ENCODE peak calls at places on chromosome 4, in ten cellular contexts. J is choroid plexus epithelial cell, X is lower lobe of right lung, D is H7, W is mesendoderm, T is brain microvascular endothelial cell, N is SK-N-SH, L is astrocyte, B is adipocyte, E is PC-3. P is an unnamed sample.

GRCh38 chr4:78689224-78689623 is 86.9 kb upstream of the BMP2K start:
- DNase-seq in J (peak), X (no peak), D (no peak), W (no peak), T (no peak), N (no peak), L (no peak), B (no peak), E (no peak), P (no peak)

GRCh38 chr4:73538162-73538561 is 56.6 kb downstream of the AFM start:
- DNase-seq in J (no peak), X (no peak), D (no peak), W (no peak), T (no peak), N (no peak), L (no peak), B (no peak), E (no peak), P (no peak)

GRCh38 chr4:77493120-77493767 is 112.4 kb upstream of the CXCL13 start:
- DNase-seq in J (no peak), X (no peak), D (no peak), W (no peak), T (no peak), N (no peak), L (no peak), B (no peak), E (no peak), P (no peak)

GRCh38 chr4:10117424-10118354 is 1.1 kb upstream of the WDR1 start:
- DNase-seq in J (peak), X (no peak), D (peak), W (no peak), T (no peak), N (no peak), L (no peak), B (no peak), E (no peak), P (no peak)

GRCh38 chr4:72529144-72529822 is 39.7 kb downstream of the ADAMTS3 start:
- DNase-seq in J (no peak), X (no peak), D (no peak), W (no peak), T (no peak), N (no peak), L (no peak), B (no peak), E (no peak), P (no peak)

GRCh38 chr4:13093170-13093569 is 391.0 kb downstream of the RAB28 start:
- DNase-seq in J (no peak), X (no peak), D (no peak), W (no peak), T (no peak), N (no peak), L (no peak), B (no peak), E (no peak), P (no peak)

GRCh38 chr4:122908223-122908622 is 14.2 kb downstream of the NUDT6 start:
- DNase-seq in J (no peak), X (no peak), D (no peak), W (no peak), T (no peak), N (no peak), L (no peak), B (no peak), E (no peak), P (no peak)

GRCh38 chr4:178881937-178882336 is 1439.7 kb upstream of the AGA start:
- DNase-seq in J (no peak), X (no peak), D (no peak), W (peak), T (no peak), N (no peak), L (no peak), B (no peak), E (no peak), P (no peak)

GRCh38 chr4:126843492-126844067 is 789.2 kb upstream of the INTU start:
- DNase-seq in J (no peak), X (no peak), D (no peak), W (no peak), T (no peak), N (no peak), L (no peak), B (no peak), E (no peak), P (no peak)

GRCh38 chr4:17490575-17491059 is 21.3 kb downstream of the QDPR start:
- DNase-seq in J (no peak), X (no peak), D (no peak), W (peak), T (no peak), N (peak), L (no peak), B (no peak), E (no peak), P (no peak)

GRCh38 chr4:24974252-24974580 is 56.5 kb downstream of the LGI2 start:
- DNase-seq in J (no peak), X (no peak), D (no peak), W (no peak), T (no peak), N (no peak), L (no peak), B (no peak), E (no peak), P (no peak)

GRCh38 chr4:98745372-98745771 is 87.0 kb upstream of the TSPAN5 start:
- DNase-seq in J (peak), X (no peak), D (no peak), W (peak), T (peak), N (peak), L (no peak), B (peak), E (peak), P (peak)

GRCh38 chr4:72893354-72894066 is 176.0 kb downstream of the COX18 start:
- DNase-seq in J (no peak), X (no peak), D (no peak), W (no peak), T (no peak), N (no peak), L (no peak), B (peak), E (no peak), P (no peak)

GRCh38 chr4:28921886-28922285 is 1798.3 kb upstream of the PCDH7 start:
- DNase-seq in J (no peak), X (no peak), D (no peak), W (no peak), T (no peak), N (no peak), L (peak), B (no peak), E (peak), P (no peak)

GRCh38 chr4:150328496-150328895 is 250.3 kb downstream of the DCLK2 start:
- DNase-seq in J (no peak), X (no peak), D (no peak), W (no peak), T (no peak), N (no peak), L (no peak), B (no peak), E (no peak), P (no peak)

GRCh38 chr4:16225681-16225995 is 633 bp downstream of the TAPT1 start:
- DNase-seq in J (peak), X (no peak), D (no peak), W (no peak), T (no peak), N (no peak), L (no peak), B (no peak), E (peak), P (no peak)

GRCh38 chr4:180925800-180926199 is 1317.4 kb upstream of the TENM3 start:
- DNase-seq in J (no peak), X (no peak), D (no peak), W (no peak), T (no peak), N (no peak), L (peak), B (peak), E (peak), P (no peak)

GRCh38 chr4:141713185-141713584 is 76.8 kb downstream of the IL15 start:
- DNase-seq in J (no peak), X (no peak), D (no peak), W (peak), T (no peak), N (no peak), L (peak), B (no peak), E (no peak), P (no peak)

GRCh38 chr4:3827616-3828492 is 61.7 kb downstream of the ADRA2C start:
- DNase-seq in J (peak), X (peak), D (no peak), W (no peak), T (no peak), N (peak), L (peak), B (peak), E (peak), P (no peak)

GRCh38 chr4:153651041-153651960 is 32.8 kb upstream of the TLR2 start:
- DNase-seq in J (peak), X (peak), D (no peak), W (peak), T (peak), N (no peak), L (no peak), B (no peak), E (peak), P (no peak)

GRCh38 chr4:8090312-8090711 is 68.3 kb downstream of the ABLIM2 start:
- DNase-seq in J (peak), X (no peak), D (no peak), W (peak), T (peak), N (no peak), L (peak), B (no peak), E (peak), P (no peak)

GRCh38 chr4:38948551-38948950 is 80.9 kb downstream of the FAM114A1 start:
- DNase-seq in J (peak), X (no peak), D (no peak), W (peak), T (peak), N (no peak), L (peak), B (peak), E (peak), P (no peak)

GRCh38 chr4:104905546-104905945 is 241.1 kb upstream of the TET2 start:
- DNase-seq in J (no peak), X (no peak), D (no peak), W (no peak), T (no peak), N (no peak), L (no peak), B (peak), E (no peak), P (no peak)

GRCh38 chr4:52869196-52869595 is 7.1 kb downstream of the RASL11B start:
- DNase-seq in J (peak), X (no peak), D (peak), W (no peak), T (no peak), N (peak), L (no peak), B (peak), E (no peak), P (no peak)

GRCh38 chr4:5341151-5341925 is 290.1 kb downstream of the STK32B start:
- DNase-seq in J (no peak), X (no peak), D (no peak), W (no peak), T (no peak), N (no peak), L (peak), B (no peak), E (no peak), P (no peak)

GRCh38 chr4:33696586-33696985 is 2547.7 kb downstream of the ARAP2 start:
- DNase-seq in J (peak), X (no peak), D (no peak), W (peak), T (no peak), N (no peak), L (no peak), B (peak), E (no peak), P (no peak)

GRCh38 chr4:87049508-87049907 is 114.7 kb downstream of the AFF1 start:
- DNase-seq in J (no peak), X (no peak), D (no peak), W (no peak), T (no peak), N (no peak), L (no peak), B (no peak), E (no peak), P (no peak)

GRCh38 chr4:108561086-108561485 is 59.3 kb upstream of the RPL34 start:
- DNase-seq in J (peak), X (no peak), D (no peak), W (no peak), T (no peak), N (no peak), L (no peak), B (no peak), E (no peak), P (no peak)

GRCh38 chr4:181645489-181645888 is 597.7 kb upstream of the TENM3 start:
- DNase-seq in J (no peak), X (no peak), D (no peak), W (no peak), T (no peak), N (no peak), L (peak), B (no peak), E (no peak), P (no peak)

GRCh38 chr4:101762544-101762943 is 28.0 kb upstream of the BANK1 start:
- DNase-seq in J (no peak), X (no peak), D (no peak), W (no peak), T (no peak), N (no peak), L (no peak), B (no peak), E (no peak), P (no peak)

DNA sequence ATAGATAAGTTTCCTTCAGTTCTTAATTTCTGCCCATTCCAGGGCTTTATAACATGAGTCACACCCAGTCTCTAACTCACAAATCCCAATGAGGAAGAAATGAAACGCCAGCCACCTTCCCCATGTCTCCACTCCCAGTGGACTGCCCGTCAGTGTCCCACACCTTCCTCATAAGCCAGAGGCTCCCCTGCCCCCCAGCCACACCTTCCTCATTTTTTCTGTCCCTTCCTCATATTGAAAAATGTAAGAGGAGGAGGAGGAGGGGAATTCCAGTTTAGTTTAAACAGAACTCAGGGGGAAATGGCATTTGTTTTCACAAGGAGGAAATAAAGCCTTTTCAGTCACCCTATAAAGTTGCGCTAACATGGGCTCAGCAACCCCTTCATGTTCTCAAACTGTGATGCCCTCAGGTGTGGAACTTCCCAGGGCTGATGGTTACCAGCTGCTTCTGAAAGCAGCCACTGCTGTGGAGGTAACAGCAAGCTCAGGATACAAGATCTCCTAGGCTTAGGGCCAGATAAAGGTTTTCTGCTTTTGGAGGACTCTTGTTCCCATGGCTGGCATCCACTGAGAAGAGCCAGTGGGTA is 97.8 kb downstream of the PARM1 start:
- DNase-seq in J (no peak), X (peak), D (no peak), W (no peak), T (no peak), N (no peak), L (no peak), B (no peak), E (no peak), P (no peak)
- H3K4me3 ChIP-seq in J (no peak), X (no peak), D (no peak), W (no peak), T (no peak), N (no peak), L (no peak), B (no peak), E (no peak), P (no peak)

GRCh38 chr4:124118061-124118460 is 594.5 kb downstream of the ANKRD50 start:
- DNase-seq in J (no peak), X (no peak), D (no peak), W (no peak), T (no peak), N (no peak), L (no peak), B (no peak), E (peak), P (no peak)

GRCh38 chr4:124123181-124123580 is 589.4 kb downstream of the ANKRD50 start:
- DNase-seq in J (peak), X (no peak), D (no peak), W (no peak), T (no peak), N (no peak), L (peak), B (peak), E (no peak), P (peak)

GRCh38 chr4:124121511-124121934 is 591.0 kb downstream of the ANKRD50 start:
- DNase-seq in J (peak), X (no peak), D (no peak), W (no peak), T (peak), N (no peak), L (peak), B (peak), E (peak), P (no peak)
- H3K4me3 ChIP-seq in J (no peak), X (no peak), D (no peak), W (no peak), T (no peak), N (no peak), L (no peak), B (no peak), E (no peak), P (no peak)

DNA sequence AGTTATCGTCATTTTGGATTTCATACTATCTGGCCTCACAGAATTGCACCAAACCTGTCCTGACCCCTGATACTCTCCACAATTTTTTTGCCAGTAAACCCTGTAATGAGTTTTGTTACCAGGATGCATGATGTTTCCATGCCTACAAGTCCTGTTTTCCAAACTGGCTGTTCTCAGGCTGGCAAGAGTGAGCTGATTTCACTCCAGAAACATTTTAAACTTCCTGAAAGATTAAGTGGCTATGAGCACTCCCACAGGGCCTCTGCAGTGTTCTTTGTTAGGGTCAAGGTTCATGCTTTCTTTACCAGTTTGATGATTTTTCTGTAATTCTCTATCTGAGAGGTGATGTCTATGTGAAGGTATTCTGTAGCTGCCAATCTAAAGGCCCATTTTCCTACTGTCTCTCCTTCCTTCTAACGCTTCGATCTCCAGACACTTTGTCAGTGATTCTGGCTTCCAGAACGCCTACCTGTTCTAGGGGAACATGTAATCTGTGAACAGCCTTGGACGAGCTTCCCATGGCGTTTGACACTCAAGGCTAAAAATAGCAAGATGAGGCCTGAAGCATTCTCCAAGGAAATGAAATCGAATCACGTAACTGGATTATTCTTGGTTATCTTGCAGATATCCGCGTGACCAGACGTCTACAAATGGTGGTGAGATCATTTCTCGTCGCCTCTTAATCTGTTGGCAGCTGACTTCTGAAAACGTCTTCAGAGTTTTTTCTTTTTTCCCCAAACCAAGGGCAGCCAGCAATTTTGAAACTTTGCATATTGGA is 31.9 kb upstream of the PDLIM3 start:
- DNase-seq in J (peak), X (no peak), D (no peak), W (peak), T (peak), N (no peak), L (peak), B (peak), E (no peak), P (no peak)
- H3K4me3 ChIP-seq in J (no peak), X (no peak), D (no peak), W (no peak), T (no peak), N (no peak), L (no peak), B (peak), E (no peak), P (no peak)

DNA sequence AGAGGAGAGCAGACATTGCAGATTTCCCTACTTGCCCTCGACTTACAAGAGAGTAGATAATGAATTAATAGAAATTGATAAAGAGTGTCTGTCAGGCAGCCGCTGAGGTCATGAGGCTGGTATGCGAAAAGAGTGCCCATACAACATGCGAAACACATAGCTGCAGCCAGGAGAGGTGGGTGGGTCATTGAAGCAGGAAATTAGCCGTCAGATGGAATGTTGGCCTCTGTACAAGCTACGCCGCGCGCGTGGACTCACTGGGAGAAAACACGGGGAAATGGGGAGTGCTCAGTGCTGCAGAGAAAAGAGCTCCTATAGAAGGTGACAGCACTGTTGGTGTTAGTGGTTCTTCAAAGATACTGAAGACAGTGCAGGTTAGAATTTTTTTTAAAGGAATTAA is 125.1 kb downstream of the RAPGEF2 start:
- DNase-seq in J (peak), X (peak), D (no peak), W (peak), T (peak), N (peak), L (peak), B (peak), E (no peak), P (no peak)
- H3K4me3 ChIP-seq in J (peak), X (peak), D (no peak), W (no peak), T (peak), N (peak), L (peak), B (peak), E (no peak), P (no peak)

DNA sequence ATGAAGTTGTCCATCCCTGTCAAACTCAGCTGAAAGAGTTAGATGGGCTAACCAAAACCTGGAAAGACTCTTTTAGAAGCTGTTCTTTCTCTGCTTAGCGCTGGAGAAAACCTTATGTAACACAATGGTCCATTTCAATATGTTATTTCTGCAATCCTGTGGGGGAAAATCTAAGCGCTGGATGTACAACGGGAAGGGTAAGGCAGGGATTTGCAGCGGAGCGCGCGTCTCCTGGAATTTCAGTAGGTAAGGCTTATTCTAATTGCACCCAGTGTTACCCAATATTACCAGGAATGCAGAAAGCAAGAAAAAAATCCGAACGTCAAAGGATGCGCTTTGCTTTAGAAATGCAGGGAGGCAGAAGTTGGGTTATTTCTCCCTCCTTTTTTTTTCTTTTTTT is 2.0 kb downstream of the HS3ST1 start:
- DNase-seq in J (no peak), X (no peak), D (no peak), W (peak), T (no peak), N (no peak), L (no peak), B (no peak), E (no peak), P (no peak)
- H3K4me3 ChIP-seq in J (no peak), X (peak), D (peak), W (peak), T (no peak), N (no peak), L (no peak), B (no peak), E (no peak), P (no peak)

GRCh38 chr4:112288455-112288854 is 2.8 kb upstream of the TIFA start:
- DNase-seq in J (no peak), X (no peak), D (no peak), W (no peak), T (no peak), N (no peak), L (no peak), B (no peak), E (no peak), P (no peak)
- H3K4me3 ChIP-seq in J (no peak), X (no peak), D (no peak), W (no peak), T (no peak), N (no peak), L (no peak), B (no peak), E (no peak), P (no peak)

GRCh38 chr4:42678512-42678911 is 21.6 kb upstream of the ATP8A1 start:
- DNase-seq in J (no peak), X (no peak), D (no peak), W (no peak), T (no peak), N (no peak), L (no peak), B (no peak), E (no peak), P (no peak)
- H3K4me3 ChIP-seq in J (no peak), X (no peak), D (no peak), W (no peak), T (no peak), N (no peak), L (no peak), B (no peak), E (no peak), P (no peak)